ENCODE peak calls at places on chromosomes 7 and 10, in five cellular contexts. One of them, this sample, is unnamed.

GRCh38 chr10:97714401-97715258 is 1.1 kb downstream of the MARVELD1 start:
- DNase-seq in activated CD8-positive, alpha-beta memory T cell treated with anti-CD3 and anti-CD28 coated beads, Interleukin-2, amount 50 U/mL, for 4 hours: peak
- DNase-seq in psoas muscle: peak
- DNase-seq in epithelial cell of esophagus: peak
- DNase-seq in GM04504: peak
- DNase-seq in this sample: no peak

GRCh38 chr10:125011171-125011925 is 69.4 kb downstream of the ZRANB1 start:
- DNase-seq in activated CD8-positive, alpha-beta memory T cell treated with anti-CD3 and anti-CD28 coated beads, Interleukin-2, amount 50 U/mL, for 4 hours: no peak
- DNase-seq in psoas muscle: no peak
- DNase-seq in epithelial cell of esophagus: peak
- DNase-seq in GM04504: no peak
- DNase-seq in this sample: no peak

GRCh38 chr7:129210256-129210988 is 14.4 kb upstream of the AHCYL2 start:
- DNase-seq in activated CD8-positive, alpha-beta memory T cell treated with anti-CD3 and anti-CD28 coated beads, Interleukin-2, amount 50 U/mL, for 4 hours: peak
- DNase-seq in psoas muscle: peak
- DNase-seq in epithelial cell of esophagus: peak
- DNase-seq in GM04504: no peak
- DNase-seq in this sample: no peak

GRCh38 chr7:114312649-114313048 is 102.0 kb upstream of the FOXP2 start:
- DNase-seq in activated CD8-positive, alpha-beta memory T cell treated with anti-CD3 and anti-CD28 coated beads, Interleukin-2, amount 50 U/mL, for 4 hours: no peak
- DNase-seq in psoas muscle: no peak
- DNase-seq in epithelial cell of esophagus: peak
- DNase-seq in GM04504: no peak
- DNase-seq in this sample: no peak

GRCh38 chr10:78657622-78658165 is 411.1 kb upstream of the ZMIZ1 start:
- DNase-seq in activated CD8-positive, alpha-beta memory T cell treated with anti-CD3 and anti-CD28 coated beads, Interleukin-2, amount 50 U/mL, for 4 hours: peak
- DNase-seq in psoas muscle: peak
- DNase-seq in epithelial cell of esophagus: peak
- DNase-seq in GM04504: peak
- DNase-seq in this sample: no peak

GRCh38 chr10:19556666-19557065 is 259.6 kb upstream of the PLXDC2 start:
- DNase-seq in activated CD8-positive, alpha-beta memory T cell treated with anti-CD3 and anti-CD28 coated beads, Interleukin-2, amount 50 U/mL, for 4 hours: no peak
- DNase-seq in psoas muscle: no peak
- DNase-seq in epithelial cell of esophagus: no peak
- DNase-seq in GM04504: no peak
- DNase-seq in this sample: no peak

GRCh38 chr7:124152859-124153692 is 120.2 kb upstream of the TMEM229A start:
- DNase-seq in activated CD8-positive, alpha-beta memory T cell treated with anti-CD3 and anti-CD28 coated beads, Interleukin-2, amount 50 U/mL, for 4 hours: no peak
- DNase-seq in psoas muscle: no peak
- DNase-seq in epithelial cell of esophagus: peak
- DNase-seq in GM04504: peak
- DNase-seq in this sample: no peak

GRCh38 chr10:77548157-77548556 is 89.5 kb downstream of the KCNMA1 start:
- DNase-seq in activated CD8-positive, alpha-beta memory T cell treated with anti-CD3 and anti-CD28 coated beads, Interleukin-2, amount 50 U/mL, for 4 hours: no peak
- DNase-seq in psoas muscle: peak
- DNase-seq in epithelial cell of esophagus: no peak
- DNase-seq in GM04504: no peak
- DNase-seq in this sample: no peak

GRCh38 chr10:88858493-88858892 is 6.8 kb upstream of the ANKRD22 start:
- DNase-seq in activated CD8-positive, alpha-beta memory T cell treated with anti-CD3 and anti-CD28 coated beads, Interleukin-2, amount 50 U/mL, for 4 hours: no peak
- DNase-seq in psoas muscle: no peak
- DNase-seq in epithelial cell of esophagus: peak
- DNase-seq in GM04504: no peak
- DNase-seq in this sample: no peak

GRCh38 chr10:98013776-98014175 is 16.6 kb downstream of the CRTAC1 start:
- DNase-seq in activated CD8-positive, alpha-beta memory T cell treated with anti-CD3 and anti-CD28 coated beads, Interleukin-2, amount 50 U/mL, for 4 hours: no peak
- DNase-seq in psoas muscle: no peak
- DNase-seq in epithelial cell of esophagus: no peak
- DNase-seq in GM04504: no peak
- DNase-seq in this sample: no peak

This sample was measured in AG09309.